ENCODE peak calls at places on chromosomes 16 and 17, in eight cellular contexts. U is neural progenitor cell, H is mammary epithelial cell, K is H9, M is GM23248, Z is hepatocyte, W is IMR-90, N is PC-3. T is an unnamed sample. For H3K27me3, the result is how much of the 10 kb centered on the place peaks cover.

GRCh38 chr16:78994135-78994534 is 606.4 kb downstream of the MAF start:
- DNase-seq in U (no peak), H (no peak), K (no peak), M (no peak), Z (no peak), W (no peak), N (no peak), T (no peak)

GRCh38 chr17:73011016-73011486 is 81.4 kb downstream of the SLC39A11 start:
- DNase-seq in U (no peak), H (no peak), K (no peak), M (no peak), Z (no peak), W (no peak), N (no peak), T (no peak)

GRCh38 chr16:88553739-88554138 is 16.5 kb upstream of the ZC3H18 start:
- DNase-seq in U (no peak), H (no peak), K (no peak), M (no peak), Z (no peak), W (no peak), N (no peak), T (no peak)

GRCh38 chr17:61416540-61417363 is 17.1 kb downstream of the TBX2 start:
- DNase-seq in U (peak), H (peak), K (peak), M (peak), Z (peak), W (peak), N (peak), T (peak)

GRCh38 chr16:11977206-11978041 is 890 bp downstream of the SNX29 start:
- DNase-seq in U (peak), H (peak), K (no peak), M (peak), Z (peak), W (peak), N (peak), T (peak)

GRCh38 chr16:1512774-1513173 is 19.6 kb downstream of the TELO2 start:
- DNase-seq in U (no peak), H (no peak), K (no peak), M (no peak), Z (no peak), W (no peak), N (no peak), T (no peak)

GRCh38 chr16:79286646-79287423 is 313.7 kb downstream of the MAF start:
- DNase-seq in U (peak), H (no peak), K (peak), M (no peak), Z (no peak), W (no peak), N (no peak), T (no peak)

GRCh38 chr16:49620158-49620867 is 235.6 kb downstream of the ZNF423 start:
- DNase-seq in U (no peak), H (no peak), K (peak), M (peak), Z (peak), W (peak), N (peak), T (peak)

GRCh38 chr17:81931557-81932332 is 4.2 kb upstream of the MAFG start:
- DNase-seq in U (no peak), H (no peak), K (no peak), M (no peak), Z (no peak), W (no peak), N (no peak), T (no peak)

GRCh38 chr17:48871551-48872351 is 20.8 kb upstream of the ATP5MC1 start:
- DNase-seq in U (no peak), H (no peak), K (no peak), M (no peak), Z (peak), W (no peak), N (no peak), T (no peak)

GRCh38 chr17:72152392-72152727 is 31.5 kb downstream of the SOX9 start:
- DNase-seq in U (no peak), H (no peak), K (no peak), M (peak), Z (no peak), W (peak), N (peak), T (peak)

GRCh38 chr17:2087597-2088211 is 32.8 kb downstream of the HIC1 start:
- DNase-seq in U (no peak), H (no peak), K (no peak), M (peak), Z (no peak), W (peak), N (no peak), T (no peak)

GRCh38 chr17:57697891-57698708 is 47.0 kb downstream of the CCDC182 start:
- DNase-seq in U (peak), H (no peak), K (no peak), M (no peak), Z (no peak), W (no peak), N (no peak), T (no peak)

GRCh38 chr17:65558683-65559311 is 2.7 kb downstream of the AXIN2 start:
- DNase-seq in U (peak), H (no peak), K (no peak), M (no peak), Z (peak), W (no peak), N (no peak), T (no peak)

GRCh38 chr17:28953444-28954118 is 2.3 kb upstream of the PHF12 start:
- DNase-seq in U (peak), H (peak), K (peak), M (peak), Z (peak), W (peak), N (peak), T (no peak)

GRCh38 chr16:23081675-23082119 is 67.6 kb downstream of the USP31 start:
- DNase-seq in U (no peak), H (peak), K (no peak), M (peak), Z (peak), W (peak), N (no peak), T (peak)

GRCh38 chr17:27281438-27281837 is 12.5 kb upstream of the WSB1 start:
- DNase-seq in U (no peak), H (no peak), K (no peak), M (no peak), Z (no peak), W (no peak), N (no peak), T (no peak)

GRCh38 chr16:84144301-84144858 is 597 bp downstream of the HSDL1 start:
- DNase-seq in U (peak), H (peak), K (no peak), M (peak), Z (peak), W (peak), N (peak), T (peak)

GRCh38 chr16:46607529-46607928 is 13.7 kb downstream of the SHCBP1 start:
- DNase-seq in U (no peak), H (peak), K (no peak), M (peak), Z (peak), W (peak), N (peak), T (peak)

GRCh38 chr17:4968916-4969550 is 1.4 kb upstream of the SPAG7 start:
- DNase-seq in U (peak), H (peak), K (no peak), M (peak), Z (peak), W (peak), N (peak), T (peak)

GRCh38 chr17:19342611-19343255 is 19.8 kb downstream of the B9D1 start:
- DNase-seq in U (no peak), H (no peak), K (peak), M (no peak), Z (peak), W (no peak), N (no peak), T (no peak)

GRCh38 chr16:69327585-69328310 is 2.6 kb downstream of the PDF start:
- DNase-seq in U (no peak), H (no peak), K (no peak), M (no peak), Z (no peak), W (no peak), N (no peak), T (no peak)

GRCh38 chr16:61042736-61043135 is 993.5 kb downstream of the CDH8 start:
- DNase-seq in U (peak), H (peak), K (peak), M (no peak), Z (peak), W (no peak), N (no peak), T (no peak)

GRCh38 chr17:69857412-69857835 is 217.6 kb upstream of the KCNJ16 start:
- DNase-seq in U (no peak), H (peak), K (no peak), M (peak), Z (peak), W (peak), N (peak), T (peak)

GRCh38 chr17:70119961-70120360 is 44.9 kb downstream of the KCNJ16 start:
- DNase-seq in U (no peak), H (no peak), K (no peak), M (peak), Z (no peak), W (no peak), N (no peak), T (peak)

GRCh38 chr17:29549169-29549935 is 17.5 kb downstream of the ABHD15 start:
- DNase-seq in U (no peak), H (no peak), K (no peak), M (no peak), Z (peak), W (peak), N (no peak), T (peak)

GRCh38 chr16:55389426-55390073 is 65.5 kb downstream of the IRX6 start:
- DNase-seq in U (no peak), H (peak), K (no peak), M (no peak), Z (no peak), W (no peak), N (no peak), T (no peak)

GRCh38 chr17:17849147-17849820 is 12.5 kb upstream of the SREBF1 start:
- DNase-seq in U (no peak), H (no peak), K (no peak), M (peak), Z (no peak), W (no peak), N (no peak), T (peak)

GRCh38 chr17:77529328-77529650 is 388.5 kb downstream of the SEC14L1 start:
- DNase-seq in U (no peak), H (no peak), K (peak), M (no peak), Z (no peak), W (no peak), N (no peak), T (no peak)

GRCh38 chr17:77385750-77386501 is 245.2 kb downstream of the SEC14L1 start:
- DNase-seq in U (no peak), H (no peak), K (no peak), M (peak), Z (no peak), W (no peak), N (no peak), T (peak)

GRCh38 chr16:17829826-17830225 is 359.1 kb upstream of the XYLT1 start:
- DNase-seq in U (no peak), H (no peak), K (no peak), M (peak), Z (no peak), W (peak), N (no peak), T (peak)

GRCh38 chr17:50840311-50840851 is 5.0 kb downstream of the WFIKKN2 start:
- DNase-seq in U (no peak), H (no peak), K (peak), M (no peak), Z (no peak), W (no peak), N (peak), T (no peak)

GRCh38 chr16:6977906-6978305 is 354.7 kb upstream of the RBFOX1 start:
- DNase-seq in U (no peak), H (no peak), K (no peak), M (no peak), Z (no peak), W (no peak), N (no peak), T (no peak)

GRCh38 chr17:37708008-37708615 is 36.7 kb downstream of the HNF1B start:
- DNase-seq in U (no peak), H (no peak), K (no peak), M (no peak), Z (peak), W (no peak), N (no peak), T (no peak)

GRCh38 chr17:10018461-10018891 is 113.4 kb upstream of the RCVRN start:
- DNase-seq in U (peak), H (no peak), K (no peak), M (no peak), Z (no peak), W (no peak), N (no peak), T (no peak)

DNA sequence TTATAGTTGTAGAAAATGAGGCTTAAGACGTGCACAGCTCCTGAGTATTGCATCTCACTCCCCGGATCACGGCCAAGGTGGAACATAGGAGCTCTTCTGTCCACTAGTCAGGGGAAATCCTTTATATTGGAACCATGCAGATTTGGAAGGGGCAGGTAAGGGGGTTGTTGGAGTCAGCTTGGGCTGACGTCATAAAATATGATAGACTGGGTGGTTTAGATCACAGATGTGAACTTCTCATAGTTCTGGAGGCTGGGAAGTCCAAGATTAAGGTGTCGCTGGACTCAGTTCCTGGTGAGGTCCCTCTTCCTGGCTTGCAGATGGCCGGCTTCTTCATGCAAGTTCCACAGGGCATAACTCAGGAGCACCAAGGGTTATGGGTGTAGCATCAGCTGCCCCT is 5.6 kb downstream of the CACNG4 start:
- DNase-seq in U (no peak), H (no peak), K (no peak), M (no peak), Z (no peak), W (no peak), N (no peak), T (no peak)
- H3K27me3 ChIP-seq in U (under half), H (under half), K (under half), M (half or more), Z (under half), W (half or more), N (under half), T (under half)

GRCh38 chr17:40103742-40104095 is 3.3 kb upstream of the NR1D1 start:
- DNase-seq in U (no peak), H (no peak), K (no peak), M (no peak), Z (no peak), W (no peak), N (no peak), T (no peak)
- H3K4me2 ChIP-seq in U (no peak), H (no peak), K (no peak), M (no peak), Z (peak), W (no peak), N (no peak), T (no peak)

GRCh38 chr17:8873801-8874715 is 6.6 kb upstream of the PIK3R6 start:
- DNase-seq in U (no peak), H (no peak), K (no peak), M (no peak), Z (no peak), W (no peak), N (no peak), T (no peak)

GRCh38 chr17:8877984-8878383 is 10.5 kb upstream of the PIK3R6 start:
- DNase-seq in U (no peak), H (no peak), K (no peak), M (no peak), Z (no peak), W (no peak), N (no peak), T (no peak)

GRCh38 chr17:8875957-8876356 is 8.5 kb upstream of the PIK3R6 start:
- DNase-seq in U (no peak), H (peak), K (peak), M (peak), Z (no peak), W (peak), N (no peak), T (peak)

GRCh38 chr17:8872705-8873426 is 5.4 kb upstream of the PIK3R6 start:
- DNase-seq in U (no peak), H (no peak), K (no peak), M (no peak), Z (no peak), W (no peak), N (no peak), T (no peak)

DNA sequence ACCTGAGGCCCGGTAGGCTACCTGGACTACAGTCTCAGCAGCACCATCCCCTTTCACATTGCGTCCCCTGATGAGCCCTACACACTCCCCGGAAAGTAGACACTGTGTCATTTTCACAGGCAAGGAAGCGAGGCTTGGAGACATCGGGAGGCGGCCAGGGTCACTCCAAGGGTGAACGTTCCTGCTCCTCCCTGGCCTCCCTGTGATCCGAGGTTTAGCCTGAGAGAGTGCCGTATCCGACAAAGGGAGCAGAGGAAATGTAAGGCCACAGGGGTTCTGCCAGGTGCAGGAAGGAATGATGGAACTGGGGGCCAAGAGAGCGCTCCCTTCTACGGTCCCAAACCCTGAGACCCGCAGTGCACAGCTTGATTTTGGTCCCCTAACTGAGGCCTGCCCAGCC is 7.9 kb upstream of the PIK3R6 start:
- DNase-seq in U (no peak), H (no peak), K (peak), M (no peak), Z (no peak), W (no peak), N (no peak), T (no peak)
- H3K27me3 ChIP-seq in U (under half), H (under half), K (under half), M (under half), Z (under half), W (under half), N (under half), T (under half)

GRCh38 chr16:56938664-56939513 is 6.9 kb downstream of the HERPUD1 start:
- DNase-seq in U (no peak), H (no peak), K (no peak), M (no peak), Z (no peak), W (no peak), N (no peak), T (no peak)
- H3K4me2 ChIP-seq in U (no peak), H (no peak), K (no peak), M (no peak), Z (no peak), W (no peak), N (no peak), T (no peak)